ENCODE peak calls at places on chromosomes 3 and 15, in five cellular contexts. T is fibroblast of gingiva, V is amygdala, U is NCI-H1092 treated with DMSO at 0.1 percent for 48 hours, W is AML-193. S is an unnamed sample.
A peak's percentile ranks its signal among the peaks of the same experiment; 100 is the strongest.

GRCh38 chr15:51332211-51333147 is 5.9 kb downstream of the CYP19A1 start:
- DNase-seq in T (peak; percentile 54), V (no peak), U (no peak), W (no peak), S (no peak)

GRCh38 chr3:194826594-194826993 is 140.9 kb downstream of the FAM43A start:
- DNase-seq in T (no peak), V (no peak), U (no peak), W (no peak), S (no peak)

GRCh38 chr3:9291991-9292390 is 42.5 kb upstream of the SRGAP3 start:
- DNase-seq in T (no peak), V (no peak), U (no peak), W (no peak), S (no peak)

GRCh38 chr15:89799011-89799924 is 15.4 kb downstream of the ANPEP start:
- DNase-seq in T (no peak), V (no peak), U (no peak), W (no peak), S (no peak)

GRCh38 chr3:38002291-38002876 is 11.8 kb downstream of the VILL start:
- DNase-seq in T (no peak), V (no peak), U (no peak), W (no peak), S (no peak)

GRCh38 chr15:64524778-64525177 is 64.4 kb downstream of the ZNF609 start:
- DNase-seq in T (no peak), V (no peak), U (no peak), W (no peak), S (no peak)

GRCh38 chr15:73957276-73957675 is 31.0 kb downstream of the LOXL1 start:
- DNase-seq in T (no peak), V (no peak), U (no peak), W (no peak), S (no peak)

GRCh38 chr15:90059208-90059985 is 42.9 kb downstream of the IDH2 start:
- DNase-seq in T (no peak), V (peak; percentile 40), U (no peak), W (peak; percentile 97), S (peak; percentile 99)

GRCh38 chr15:31019986-31020385 is 28.6 kb upstream of the MTMR10 start:
- DNase-seq in T (no peak), V (no peak), U (no peak), W (no peak), S (no peak)

GRCh38 chr3:160554980-160555379 is 10.4 kb downstream of the KPNA4 start:
- DNase-seq in T (no peak), V (no peak), U (no peak), W (no peak), S (no peak)

GRCh38 chr3:149401215-149401925 is 23.9 kb upstream of the TM4SF1 start:
- DNase-seq in T (peak; percentile 50), V (no peak), U (no peak), W (no peak), S (no peak)

GRCh38 chr3:64445318-64446300 is 220.3 kb upstream of the PRICKLE2 start:
- DNase-seq in T (peak; percentile 23), V (no peak), U (peak; percentile 26), W (no peak), S (no peak)

GRCh38 chr3:178847170-178847569 is 224.4 kb downstream of the ZMAT3 start:
- DNase-seq in T (peak; percentile 43), V (no peak), U (no peak), W (no peak), S (no peak)

GRCh38 chr3:108320746-108321350 is 24.5 kb downstream of the HHLA2 start:
- DNase-seq in T (no peak), V (no peak), U (no peak), W (no peak), S (no peak)

GRCh38 chr15:51926808-51927207 is 44.8 kb downstream of the LEO1 start:
- DNase-seq in T (no peak), V (no peak), U (no peak), W (no peak), S (no peak)

GRCh38 chr3:189941679-189942078 is 179.0 kb downstream of the P3H2 start:
- DNase-seq in T (no peak), V (no peak), U (peak; percentile 61), W (no peak), S (no peak)

GRCh38 chr3:46460051-46460450 is 4.7 kb downstream of the LTF start:
- DNase-seq in T (no peak), V (no peak), U (no peak), W (no peak), S (no peak)

GRCh38 chr3:172903642-172904041 is 153.1 kb downstream of the ECT2 start:
- DNase-seq in T (no peak), V (no peak), U (no peak), W (no peak), S (no peak)

GRCh38 chr3:124282751-124283643 is 291.1 kb upstream of the ROPN1 start:
- DNase-seq in T (no peak), V (no peak), U (no peak), W (no peak), S (no peak)

GRCh38 chr3:98814799-98815450 is 51.8 kb downstream of the ST3GAL6 start:
- DNase-seq in T (peak; percentile 54), V (no peak), U (no peak), W (no peak), S (no peak)

GRCh38 chr3:108183971-108184370 is 38.3 kb downstream of the IFT57 start:
- DNase-seq in T (peak; percentile 15), V (no peak), U (no peak), W (no peak), S (no peak)

GRCh38 chr3:179622023-179622422 is 17.4 kb downstream of the NDUFB5 start:
- DNase-seq in T (no peak), V (no peak), U (no peak), W (no peak), S (no peak)

GRCh38 chr15:74983725-74984231 is 11.6 kb upstream of the SCAMP5 start:
- DNase-seq in T (no peak), V (no peak), U (no peak), W (no peak), S (no peak)